ENCODE peak calls at places on chromosomes 3 and 15, in ten cellular contexts. D, P, G, L, F, S, I, Q, R and T are unnamed samples.
A peak's percentile ranks its signal among the peaks of the same experiment; 100 is the strongest.

GRCh38 chr3:30673425-30674341 is 67.3 kb downstream of the TGFBR2 start:
- DNase-seq in P (no peak), R (no peak), L (no peak), S (no peak), Q (no peak), I (no peak), D (no peak), G (no peak), F (no peak), T (no peak)

GRCh38 chr3:128845695-128846491 is 33.5 kb upstream of the ACAD9 start:
- DNase-seq in D (peak; percentile 71), P (peak; percentile 48), S (peak; percentile 65), F (peak; percentile 32), G (peak; percentile 87), L (peak; percentile 96), R (peak; percentile 71), Q (peak; percentile 91), I (peak; percentile 62), T (peak; percentile 72)

GRCh38 chr3:118882353-118882947 is 152.2 kb downstream of the IGSF11 start:
- DNase-seq in Q (peak; percentile 66), I (peak; percentile 74), D (peak; percentile 73), P (peak; percentile 55), G (peak; percentile 89), F (peak; percentile 29), R (peak; percentile 76), L (peak; percentile 85), S (peak; percentile 55), T (no peak)

GRCh38 chr15:39127925-39128617 is 452.8 kb upstream of the THBS1 start:
- DNase-seq in L (peak; percentile 50), P (peak; percentile 97), R (peak; percentile 98), G (no peak), S (no peak), Q (peak; percentile 32), F (peak; percentile 89), I (no peak), D (no peak), T (no peak)

GRCh38 chr15:31292391-31293020 is 34.1 kb upstream of the KLF13 start:
- DNase-seq in Q (no peak), I (peak; percentile 0), P (no peak), F (no peak), G (peak; percentile 81), S (no peak), R (no peak), L (no peak), D (no peak), T (no peak)

GRCh38 chr3:24375947-24376384 is 118.7 kb downstream of the THRB start:
- DNase-seq in I (no peak), G (no peak), R (no peak), D (no peak), S (no peak), F (no peak), P (no peak), L (no peak), Q (peak; percentile 57), T (no peak)

GRCh38 chr3:128537091-128537703 is 44.2 kb upstream of the GATA2 start:
- DNase-seq in S (no peak), R (no peak), F (no peak), P (no peak), D (no peak), I (no peak), L (no peak), G (no peak), Q (no peak), T (no peak)

GRCh38 chr3:112061152-112061551 is 25.0 kb upstream of the C3orf52 start:
- DNase-seq in D (no peak), Q (no peak), F (no peak), G (no peak), R (peak; percentile 70), S (no peak), L (no peak), I (no peak), P (peak; percentile 68), T (no peak)

GRCh38 chr3:22236490-22237271 is 485.7 kb upstream of the ZNF385D start:
- DNase-seq in D (no peak), R (peak; percentile 10), P (no peak), Q (no peak), L (no peak), F (no peak), G (no peak), I (no peak), S (no peak), T (no peak)

GRCh38 chr15:79640206-79640605 is 208.1 kb downstream of the MINAR1 start:
- DNase-seq in Q (no peak), R (peak; percentile 82), S (no peak), G (no peak), D (no peak), L (no peak), I (no peak), F (peak; percentile 18), P (peak; percentile 84), T (no peak)

GRCh38 chr3:134460965-134461364 is 24.8 kb downstream of the ANAPC13 start:
- DNase-seq in P (peak; percentile 98), G (no peak), I (no peak), S (no peak), D (no peak), R (peak; percentile 85), F (peak; percentile 78), Q (no peak), L (no peak), T (no peak)

GRCh38 chr15:98647026-98647773 is 1.1 kb upstream of the IGF1R start:
- DNase-seq in S (peak; percentile 80), G (peak; percentile 85), Q (peak; percentile 76), R (peak; percentile 47), D (no peak), F (no peak), L (peak; percentile 90), I (peak; percentile 70), P (peak; percentile 43), T (peak; percentile 69)

DNA sequence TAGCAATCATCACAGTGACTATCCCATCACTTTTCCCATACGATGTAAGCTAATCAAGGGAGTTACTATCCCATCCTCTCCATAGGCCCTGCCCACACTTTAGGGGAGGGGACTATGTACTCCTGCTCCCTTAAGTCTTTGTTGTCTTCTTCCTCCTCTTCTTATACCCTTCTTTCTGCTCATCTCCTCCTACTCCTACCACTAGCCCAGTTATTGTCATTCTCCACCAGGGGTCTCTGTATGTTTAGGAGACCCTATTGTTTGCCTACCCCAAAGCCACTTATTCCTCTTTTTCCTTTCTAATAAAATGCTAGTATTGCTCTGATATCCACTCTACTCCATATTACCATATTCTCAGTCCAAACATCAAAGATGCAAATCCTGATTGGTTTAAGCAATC is 27.8 kb downstream of the STAC start:
- DNase-seq in S (no peak), I (no peak), R (peak; percentile 5), D (no peak), L (peak; percentile 40), P (no peak), Q (no peak), F (no peak), G (no peak), T (no peak)
- TF ChIP-seq CTCF in S (peak; percentile 34), I (peak; percentile 33), R (no peak), D (no peak), L (peak; percentile 57), P (no peak), Q (no peak), F (peak; percentile 16), G (no peak), T (no peak)

GRCh38 chr3:27978440-27978839 is 256.3 kb upstream of the EOMES start:
- DNase-seq in I (no peak), L (no peak), R (peak; percentile 9), P (no peak), S (no peak), G (no peak), D (no peak), Q (no peak), F (no peak), T (no peak)
- TF ChIP-seq CTCF in I (no peak), L (no peak), R (no peak), P (no peak), S (no peak), G (no peak), D (no peak), Q (no peak), F (no peak), T (no peak)

GRCh38 chr3:33442190-33442589 is 2.0 kb upstream of the UBP1 start:
- DNase-seq in P (no peak), I (no peak), R (no peak), D (no peak), Q (no peak), G (no peak), L (no peak), S (no peak), F (no peak), T (no peak)

GRCh38 chr3:33441322-33441976 is 1.2 kb upstream of the UBP1 start:
- DNase-seq in D (peak; percentile 74), L (no peak), G (peak; percentile 18), P (no peak), S (no peak), I (no peak), R (no peak), F (no peak), Q (peak; percentile 64), T (no peak)

GRCh38 chr3:33440328-33440577 is at the start of gene UBP1:
- DNase-seq in P (no peak), D (no peak), I (no peak), R (no peak), F (no peak), L (no peak), Q (no peak), S (peak; percentile 98), G (no peak), T (peak; percentile 95)

GRCh38 chr3:33439421-33440327 is 531 bp downstream of the UBP1 start:
- DNase-seq in Q (peak; percentile 55), R (peak; percentile 38), L (peak; percentile 51), I (peak; percentile 44), G (peak; percentile 59), S (peak; percentile 51), F (no peak), P (peak; percentile 15), D (peak; percentile 52), T (peak; percentile 55)

DNA sequence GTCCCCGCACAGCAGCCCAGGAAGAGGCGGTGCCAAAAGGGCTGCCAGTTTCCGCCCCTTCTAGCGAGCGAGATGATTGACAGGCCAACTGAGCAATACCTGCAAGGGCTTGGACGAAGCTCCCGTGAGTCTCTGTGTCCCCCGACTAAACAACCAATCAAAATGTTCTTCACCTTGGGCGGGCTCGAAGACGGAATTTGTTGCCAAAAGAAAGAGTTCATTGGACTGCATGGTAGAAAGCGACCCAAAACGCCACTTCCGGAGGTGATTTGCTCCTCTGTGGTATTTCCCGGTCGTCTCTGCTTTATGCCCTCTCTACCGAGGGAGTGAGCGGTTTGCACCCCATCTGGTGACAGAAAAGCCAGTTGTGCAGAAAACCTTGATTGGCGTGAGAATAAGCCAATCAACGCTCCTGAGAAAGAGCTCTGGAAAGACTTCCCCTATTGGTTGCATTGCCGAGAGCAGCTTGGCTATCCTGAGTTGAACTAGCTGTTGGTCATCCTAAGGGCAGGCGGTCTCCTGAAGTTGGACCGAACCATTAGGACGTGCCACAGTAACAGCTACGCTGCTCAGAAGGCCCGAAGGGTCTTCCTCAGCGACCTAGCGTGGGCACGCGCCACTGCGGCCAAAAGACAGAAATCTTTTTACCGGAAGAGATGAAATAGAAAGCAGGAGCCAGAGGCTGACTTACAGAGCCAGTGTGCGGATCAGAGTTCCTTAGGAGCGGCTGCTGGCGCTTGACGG is 545 bp upstream of the UBP1 start:
- DNase-seq in F (peak; percentile 100), I (peak; percentile 95), S (no peak), Q (peak; percentile 99), P (peak; percentile 100), L (peak; percentile 100), G (peak; percentile 99), R (peak; percentile 100), D (peak; percentile 99), T (peak; percentile 70)
- TF ChIP-seq CTCF in F (no peak), I (no peak), S (no peak), Q (no peak), P (peak; percentile 9), L (no peak), G (no peak), R (no peak), D (no peak), T (no peak)

GRCh38 chr3:26622634-26623408 is at the start of gene LRRC3B:
- DNase-seq in R (no peak), Q (no peak), L (peak; percentile 86), G (no peak), S (peak; percentile 30), P (no peak), D (no peak), F (no peak), I (peak; percentile 48), T (no peak)
- TF ChIP-seq CTCF in R (no peak), Q (no peak), L (no peak), G (no peak), S (peak; percentile 6), P (no peak), D (no peak), F (no peak), I (peak; percentile 7), T (no peak)